ENCODE peak calls at places on chromosomes 12 and 14, in ten cellular contexts. G, N, O, X, M, T, U, B, L and R are unnamed samples. For H3K4me1, the result is how much of the 10 kb centered on the place peaks cover.

GRCh38 chr14:36215217-36215598 is 38.7 kb upstream of the PTCSC3 start:
- DNase-seq in G (no peak), N (no peak), O (no peak), X (no peak), M (no peak), T (no peak), U (no peak), B (no peak), L (no peak), R (no peak)

GRCh38 chr12:57965766-57966165 is 24.4 kb downstream of the ATP23 start:
- DNase-seq in G (no peak), N (peak), O (no peak), X (no peak), M (no peak), T (no peak), U (no peak), B (no peak), L (no peak), R (no peak)

GRCh38 chr14:31476131-31476917 is 11.5 kb downstream of the GPR33 start:
- DNase-seq in G (no peak), N (no peak), O (no peak), X (no peak), M (no peak), T (no peak), U (no peak), B (no peak), L (no peak), R (no peak)

GRCh38 chr12:66733839-66734238 is 55.0 kb upstream of the GRIP1 start:
- DNase-seq in G (no peak), N (no peak), O (no peak), X (no peak), M (no peak), T (no peak), U (no peak), B (no peak), L (no peak), R (no peak)

GRCh38 chr12:28882444-28882843 is 266.6 kb upstream of the FAR2 start:
- DNase-seq in G (no peak), N (no peak), O (no peak), X (no peak), M (no peak), T (no peak), U (no peak), B (no peak), L (no peak), R (no peak)

GRCh38 chr12:33427071-33427470 is 12.5 kb downstream of the SYT10 start:
- DNase-seq in G (no peak), N (peak), O (no peak), X (no peak), M (no peak), T (no peak), U (no peak), B (no peak), L (no peak), R (no peak)

GRCh38 chr14:65071544-65071943 is 30.8 kb downstream of the MAX start:
- DNase-seq in G (no peak), N (no peak), O (no peak), X (no peak), M (no peak), T (no peak), U (no peak), B (no peak), L (peak), R (no peak)

GRCh38 chr12:111270773-111271172 is 98.1 kb downstream of the PHETA1 start:
- DNase-seq in G (no peak), N (no peak), O (no peak), X (no peak), M (no peak), T (no peak), U (no peak), B (no peak), L (no peak), R (no peak)

GRCh38 chr12:88600272-88600671 is 20.0 kb upstream of the KITLG start:
- DNase-seq in G (no peak), N (peak), O (no peak), X (no peak), M (no peak), T (no peak), U (no peak), B (no peak), L (no peak), R (no peak)

GRCh38 chr14:66992776-66993175 is 196.5 kb upstream of the GARIN2 start:
- DNase-seq in G (no peak), N (peak), O (no peak), X (no peak), M (no peak), T (no peak), U (no peak), B (no peak), L (no peak), R (no peak)

GRCh38 chr14:53458368-53458814 is 305.3 kb upstream of the DDHD1 start:
- DNase-seq in G (no peak), N (peak), O (no peak), X (no peak), M (no peak), T (no peak), U (no peak), B (no peak), L (no peak), R (no peak)

GRCh38 chr14:102688290-102688689 is 89.0 kb upstream of the TRAF3 start:
- DNase-seq in G (no peak), N (no peak), O (no peak), X (no peak), M (no peak), T (no peak), U (no peak), B (no peak), L (no peak), R (no peak)

GRCh38 chr14:54927551-54927950 is 24.9 kb upstream of the GCH1 start:
- DNase-seq in G (no peak), N (no peak), O (no peak), X (no peak), M (no peak), T (no peak), U (no peak), B (no peak), L (no peak), R (no peak)

GRCh38 chr12:53561590-53561953 is 54.3 kb upstream of the NPFF start:
- DNase-seq in G (no peak), N (peak), O (no peak), X (no peak), M (no peak), T (no peak), U (no peak), B (no peak), L (no peak), R (no peak)

GRCh38 chr14:44438936-44439335 is 68.1 kb downstream of the FSCB start:
- DNase-seq in G (no peak), N (no peak), O (no peak), X (no peak), M (no peak), T (no peak), U (no peak), B (no peak), L (no peak), R (no peak)

GRCh38 chr14:87600236-87600635 is 392.7 kb downstream of the GALC start:
- DNase-seq in G (no peak), N (no peak), O (no peak), X (no peak), M (no peak), T (no peak), U (no peak), B (no peak), L (no peak), R (no peak)

GRCh38 chr12:30358113-30358512 is 337.6 kb downstream of the IPO8 start:
- DNase-seq in G (no peak), N (no peak), O (no peak), X (no peak), M (no peak), T (no peak), U (no peak), B (no peak), L (peak), R (no peak)

GRCh38 chr14:93974833-93975232 is 1.5 kb downstream of the ASB2 start:
- DNase-seq in G (no peak), N (no peak), O (no peak), X (no peak), M (no peak), T (no peak), U (no peak), B (no peak), L (peak), R (no peak)

GRCh38 chr12:46464863-46465262 is 92.3 kb upstream of the SLC38A2 start:
- DNase-seq in G (no peak), N (no peak), O (no peak), X (no peak), M (no peak), T (no peak), U (no peak), B (no peak), L (no peak), R (no peak)

GRCh38 chr12:54413284-54414190 is 5.5 kb downstream of the ITGA5 start:
- DNase-seq in G (no peak), N (no peak), O (no peak), X (no peak), M (no peak), T (peak), U (no peak), B (peak), L (peak), R (peak)

GRCh38 chr14:34361504-34362011 is 100.5 kb downstream of the SPTSSA start:
- DNase-seq in G (no peak), N (no peak), O (no peak), X (no peak), M (no peak), T (no peak), U (peak), B (no peak), L (peak), R (no peak)

DNA sequence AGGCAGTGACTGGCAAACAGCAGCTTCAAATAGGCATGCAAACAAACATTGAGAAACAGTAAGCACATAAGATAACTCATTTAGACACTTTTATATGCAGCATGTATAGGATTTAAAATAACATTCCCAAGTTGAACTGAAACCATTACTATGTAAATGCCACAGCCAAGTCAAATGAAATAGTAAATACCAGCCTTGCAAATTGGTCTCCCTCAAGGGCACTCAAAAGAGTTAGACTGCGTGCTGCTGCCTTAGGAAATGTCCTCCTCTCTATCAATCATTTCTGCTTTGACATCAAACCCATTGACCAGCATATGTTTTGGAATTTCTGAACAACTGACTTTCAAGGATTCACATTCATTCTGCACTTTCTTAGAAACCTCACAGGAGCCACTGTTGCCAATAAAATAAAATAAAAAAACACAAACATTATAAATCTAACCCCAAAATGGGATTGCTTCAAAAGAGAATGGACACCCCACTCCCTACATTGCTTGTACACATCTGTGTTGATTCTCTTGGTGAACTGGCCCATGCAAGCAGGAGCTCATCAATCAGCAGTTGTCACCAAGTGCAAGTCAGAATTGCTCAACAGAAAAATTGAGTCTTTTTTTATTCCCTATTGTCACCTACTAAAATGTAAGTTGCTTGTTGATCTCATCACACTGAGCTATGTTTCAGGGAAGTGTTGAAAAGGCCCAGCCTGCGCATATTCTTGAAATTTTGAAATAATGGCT is 256.2 kb downstream of the DAD1 start:
- DNase-seq in G (no peak), N (peak), O (no peak), X (no peak), M (no peak), T (no peak), U (no peak), B (no peak), L (no peak), R (no peak)
- H3K27ac ChIP-seq in G (peak), N (peak), O (no peak), X (no peak), M (no peak), T (no peak), U (no peak), B (no peak), L (no peak), R (no peak)

DNA sequence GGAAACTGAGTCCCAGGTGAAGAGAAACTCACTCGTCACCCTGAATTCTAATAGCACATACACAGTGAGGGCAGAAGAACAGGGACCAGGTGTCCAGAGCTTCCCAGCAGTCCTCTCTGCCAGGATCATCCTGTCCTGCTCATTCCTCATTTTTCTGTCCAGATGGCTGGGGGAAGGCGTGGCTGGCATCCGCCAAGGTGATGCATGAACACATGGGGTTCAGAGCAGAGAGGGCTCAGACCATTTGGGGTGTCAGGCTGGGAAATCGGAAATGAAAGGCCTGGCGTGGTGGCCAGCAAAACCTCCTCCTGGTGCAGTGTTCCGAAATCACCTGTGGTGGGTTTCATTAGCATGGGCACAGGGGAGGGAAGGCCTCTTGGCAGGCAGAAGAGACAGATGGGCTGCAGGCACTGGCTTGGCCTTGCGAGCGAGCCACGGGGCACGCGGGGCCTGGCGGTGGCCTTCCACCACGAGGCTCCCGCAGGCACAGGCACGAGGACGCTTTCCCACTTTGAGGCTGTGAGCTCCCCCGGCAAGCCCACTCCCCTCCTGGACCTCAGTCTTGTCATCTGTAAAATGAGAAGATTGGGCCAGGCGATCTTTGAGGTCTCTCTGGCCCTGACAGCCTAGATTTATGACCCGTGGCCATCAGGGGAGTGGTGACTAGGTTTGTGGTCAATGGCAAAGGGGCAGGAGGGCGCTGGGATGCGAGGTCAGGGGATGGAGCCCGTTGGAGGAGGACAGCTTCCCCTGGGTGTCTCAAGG is 68.5 kb downstream of the TSPAN9 start:
- DNase-seq in G (no peak), N (no peak), O (no peak), X (no peak), M (no peak), T (no peak), U (no peak), B (no peak), L (no peak), R (no peak)
- H3K4me1 ChIP-seq in G (under half), N (under half), O (under half), X (under half), M (under half), T (under half), U (under half), B (under half), L (under half), R (under half)

GRCh38 chr12:14315501-14315900 is 50.0 kb upstream of the ATF7IP start:
- DNase-seq in G (no peak), N (no peak), O (no peak), X (no peak), M (no peak), T (no peak), U (no peak), B (no peak), L (no peak), R (no peak)
- H3K27ac ChIP-seq in G (no peak), N (no peak), O (no peak), X (no peak), M (no peak), T (no peak), U (no peak), B (no peak), L (no peak), R (no peak)

GRCh38 chr12:93827179-93827578 is 150.0 kb downstream of the CRADD start:
- DNase-seq in G (no peak), N (no peak), O (no peak), X (no peak), M (no peak), T (no peak), U (no peak), B (no peak), L (no peak), R (no peak)

GRCh38 chr12:93825501-93825888 is 148.3 kb downstream of the CRADD start:
- DNase-seq in G (no peak), N (no peak), O (no peak), X (no peak), M (no peak), T (no peak), U (no peak), B (no peak), L (no peak), R (no peak)

GRCh38 chr12:93827669-93828068 is 150.5 kb downstream of the CRADD start:
- DNase-seq in G (no peak), N (no peak), O (no peak), X (no peak), M (no peak), T (no peak), U (no peak), B (no peak), L (no peak), R (no peak)

GRCh38 chr12:93824514-93825500 is 147.6 kb downstream of the CRADD start:
- DNase-seq in G (no peak), N (no peak), O (no peak), X (no peak), M (no peak), T (no peak), U (no peak), B (no peak), L (no peak), R (no peak)

DNA sequence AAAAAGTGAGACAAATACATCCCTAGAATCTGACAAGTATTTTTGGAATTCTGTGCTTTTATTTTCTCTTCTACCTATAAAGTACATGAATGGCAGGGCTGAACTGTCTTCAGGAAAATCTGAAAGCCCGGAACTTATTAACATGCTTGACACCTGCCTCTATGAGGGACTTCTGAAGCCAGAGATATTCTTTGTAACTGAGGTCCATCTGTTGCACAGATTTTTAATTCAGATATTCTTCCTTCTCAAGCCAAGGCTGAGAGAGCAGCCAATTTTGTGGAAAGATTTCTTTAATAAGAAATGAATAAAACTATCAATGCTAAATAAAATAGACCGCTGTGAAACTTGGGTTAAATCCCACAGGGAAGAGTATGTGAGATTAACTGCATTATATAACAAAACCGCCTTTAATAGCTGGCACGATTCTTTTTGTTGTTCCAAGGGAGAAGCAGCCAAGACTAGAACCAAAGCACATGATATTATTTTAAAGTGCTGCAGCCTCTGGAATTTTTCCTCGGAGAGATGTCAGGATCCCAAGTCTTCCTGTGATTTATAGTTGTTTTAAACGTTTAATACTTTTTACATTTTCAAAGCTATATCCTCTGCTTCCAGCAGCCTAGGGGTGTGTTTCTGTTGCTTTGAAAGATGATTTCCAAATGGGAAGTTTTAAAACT is 148.9 kb downstream of the CRADD start:
- DNase-seq in G (no peak), N (no peak), O (no peak), X (no peak), M (no peak), T (no peak), U (no peak), B (no peak), L (no peak), R (no peak)
- H3K4me1 ChIP-seq in G (under half), N (under half), O (under half), X (under half), M (under half), T (under half), U (under half), B (under half), L (under half), R (under half)